ENCODE peak calls at places on chromosomes 5 and 9, in ten cellular contexts. One of them, this sample, is unnamed.

GRCh38 chr5:7877851-7878250 is 8.9 kb downstream of the MTRR start:
- DNase-seq in cardiac muscle cell: no peak
- DNase-seq in GM20000: no peak
- DNase-seq in thyroid gland: no peak
- DNase-seq in fibroblast of lung: peak
- DNase-seq in CD4-positive, alpha-beta T cell: no peak
- DNase-seq in Calu3: no peak
- DNase-seq in dorsolateral prefrontal cortex: no peak
- DNase-seq in HL-60: no peak
- DNase-seq in AG10803: no peak
- DNase-seq in this sample: no peak

GRCh38 chr9:129894106-129894823 is 59.0 kb downstream of the USP20 start:
- DNase-seq in cardiac muscle cell: no peak
- DNase-seq in GM20000: no peak
- DNase-seq in thyroid gland: peak
- DNase-seq in fibroblast of lung: no peak
- DNase-seq in CD4-positive, alpha-beta T cell: no peak
- DNase-seq in Calu3: no peak
- DNase-seq in dorsolateral prefrontal cortex: no peak
- DNase-seq in HL-60: no peak
- DNase-seq in AG10803: no peak
- DNase-seq in this sample: peak

GRCh38 chr5:174667526-174667925 is 56.9 kb upstream of the MSX2 start:
- DNase-seq in cardiac muscle cell: no peak
- DNase-seq in GM20000: no peak
- DNase-seq in thyroid gland: no peak
- DNase-seq in fibroblast of lung: no peak
- DNase-seq in CD4-positive, alpha-beta T cell: no peak
- DNase-seq in Calu3: no peak
- DNase-seq in dorsolateral prefrontal cortex: no peak
- DNase-seq in HL-60: no peak
- DNase-seq in AG10803: no peak
- DNase-seq in this sample: no peak

GRCh38 chr9:110152704-110153374 is 55.1 kb downstream of the C9orf152 start:
- DNase-seq in cardiac muscle cell: peak
- DNase-seq in GM20000: peak
- DNase-seq in thyroid gland: no peak
- DNase-seq in fibroblast of lung: peak
- DNase-seq in CD4-positive, alpha-beta T cell: no peak
- DNase-seq in Calu3: peak
- DNase-seq in dorsolateral prefrontal cortex: no peak
- DNase-seq in HL-60: peak
- DNase-seq in AG10803: peak
- DNase-seq in this sample: peak

GRCh38 chr5:125002727-125003598 is 256.5 kb upstream of the ZNF608 start:
- DNase-seq in cardiac muscle cell: no peak
- DNase-seq in GM20000: no peak
- DNase-seq in thyroid gland: no peak
- DNase-seq in fibroblast of lung: peak
- DNase-seq in CD4-positive, alpha-beta T cell: no peak
- DNase-seq in Calu3: no peak
- DNase-seq in dorsolateral prefrontal cortex: no peak
- DNase-seq in HL-60: no peak
- DNase-seq in AG10803: no peak
- DNase-seq in this sample: no peak

GRCh38 chr5:36523931-36524330 is 82.5 kb upstream of the SLC1A3 start:
- DNase-seq in cardiac muscle cell: no peak
- DNase-seq in GM20000: no peak
- DNase-seq in thyroid gland: no peak
- DNase-seq in fibroblast of lung: no peak
- DNase-seq in CD4-positive, alpha-beta T cell: no peak
- DNase-seq in Calu3: no peak
- DNase-seq in dorsolateral prefrontal cortex: no peak
- DNase-seq in HL-60: no peak
- DNase-seq in AG10803: no peak
- DNase-seq in this sample: no peak

GRCh38 chr5:171537463-171537862 is 118.0 kb downstream of the FGF18 start:
- DNase-seq in cardiac muscle cell: no peak
- DNase-seq in GM20000: no peak
- DNase-seq in thyroid gland: no peak
- DNase-seq in fibroblast of lung: peak
- DNase-seq in CD4-positive, alpha-beta T cell: no peak
- DNase-seq in Calu3: no peak
- DNase-seq in dorsolateral prefrontal cortex: no peak
- DNase-seq in HL-60: no peak
- DNase-seq in AG10803: peak
- DNase-seq in this sample: no peak

GRCh38 chr9:130199605-130200004 is 27.4 kb downstream of the NCS1 start:
- DNase-seq in cardiac muscle cell: no peak
- DNase-seq in GM20000: no peak
- DNase-seq in thyroid gland: peak
- DNase-seq in fibroblast of lung: peak
- DNase-seq in CD4-positive, alpha-beta T cell: no peak
- DNase-seq in Calu3: no peak
- DNase-seq in dorsolateral prefrontal cortex: no peak
- DNase-seq in HL-60: no peak
- DNase-seq in AG10803: peak
- DNase-seq in this sample: no peak

GRCh38 chr9:124371183-124371582 is 44.1 kb downstream of the PSMB7 start:
- DNase-seq in cardiac muscle cell: no peak
- DNase-seq in GM20000: no peak
- DNase-seq in thyroid gland: no peak
- DNase-seq in fibroblast of lung: peak
- DNase-seq in CD4-positive, alpha-beta T cell: no peak
- DNase-seq in Calu3: no peak
- DNase-seq in dorsolateral prefrontal cortex: no peak
- DNase-seq in HL-60: peak
- DNase-seq in AG10803: peak
- DNase-seq in this sample: no peak

GRCh38 chr9:21506910-21507795 is 25.0 kb upstream of the IFNE start:
- DNase-seq in cardiac muscle cell: no peak
- DNase-seq in GM20000: no peak
- DNase-seq in thyroid gland: no peak
- DNase-seq in fibroblast of lung: peak
- DNase-seq in CD4-positive, alpha-beta T cell: no peak
- DNase-seq in Calu3: peak
- DNase-seq in dorsolateral prefrontal cortex: no peak
- DNase-seq in HL-60: peak
- DNase-seq in AG10803: peak
- DNase-seq in this sample: no peak

GRCh38 chr9:137427454-137428310 is 4.5 kb downstream of the NOXA1 start:
- DNase-seq in cardiac muscle cell: no peak
- DNase-seq in GM20000: no peak
- DNase-seq in thyroid gland: no peak
- DNase-seq in fibroblast of lung: no peak
- DNase-seq in CD4-positive, alpha-beta T cell: no peak
- DNase-seq in Calu3: no peak
- DNase-seq in dorsolateral prefrontal cortex: no peak
- DNase-seq in HL-60: no peak
- DNase-seq in AG10803: no peak
- DNase-seq in this sample: no peak

GRCh38 chr9:71680189-71680983 is 87.9 kb downstream of the CEMIP2 start:
- DNase-seq in cardiac muscle cell: no peak
- DNase-seq in GM20000: no peak
- DNase-seq in thyroid gland: no peak
- DNase-seq in fibroblast of lung: peak
- DNase-seq in CD4-positive, alpha-beta T cell: no peak
- DNase-seq in Calu3: no peak
- DNase-seq in dorsolateral prefrontal cortex: no peak
- DNase-seq in HL-60: no peak
- DNase-seq in AG10803: peak
- DNase-seq in this sample: no peak

GRCh38 chr5:891837-892389 is 688 bp downstream of the BRD9 start:
- DNase-seq in cardiac muscle cell: peak
- DNase-seq in GM20000: peak
- DNase-seq in thyroid gland: peak
- DNase-seq in fibroblast of lung: peak
- DNase-seq in CD4-positive, alpha-beta T cell: no peak
- DNase-seq in Calu3: peak
- DNase-seq in dorsolateral prefrontal cortex: no peak
- DNase-seq in HL-60: peak
- DNase-seq in AG10803: peak
- DNase-seq in this sample: peak

GRCh38 chr9:33815781-33816180 is 1.2 kb upstream of the UBE2R2 start:
- DNase-seq in cardiac muscle cell: no peak
- DNase-seq in GM20000: no peak
- DNase-seq in thyroid gland: no peak
- DNase-seq in fibroblast of lung: no peak
- DNase-seq in CD4-positive, alpha-beta T cell: no peak
- DNase-seq in Calu3: no peak
- DNase-seq in dorsolateral prefrontal cortex: no peak
- DNase-seq in HL-60: no peak
- DNase-seq in AG10803: no peak
- DNase-seq in this sample: no peak

DNA sequence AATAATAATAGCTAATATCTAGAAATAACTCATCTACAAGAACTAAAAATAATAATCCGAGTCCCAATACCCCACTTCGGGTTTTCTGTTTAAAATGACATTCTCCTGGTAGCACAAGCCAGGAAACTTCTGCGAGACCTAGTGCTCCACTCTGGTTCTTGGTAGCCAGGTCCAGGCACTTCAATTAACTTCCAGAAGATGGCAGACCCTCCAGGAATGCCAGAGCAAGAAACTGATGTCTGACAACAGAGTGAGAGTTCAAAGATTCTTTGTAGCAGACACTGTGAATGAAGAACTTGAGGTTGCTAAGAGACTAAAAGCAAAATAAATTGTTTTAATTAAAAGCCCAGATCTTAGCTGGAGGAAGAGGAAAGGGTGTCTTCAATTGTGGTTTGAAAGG is 1963.3 kb upstream of the CDH9 start:
- DNase-seq in cardiac muscle cell: peak
- DNase-seq in GM20000: no peak
- DNase-seq in thyroid gland: no peak
- DNase-seq in fibroblast of lung: no peak
- DNase-seq in CD4-positive, alpha-beta T cell: no peak
- DNase-seq in Calu3: no peak
- DNase-seq in dorsolateral prefrontal cortex: no peak
- DNase-seq in HL-60: no peak
- DNase-seq in AG10803: no peak
- DNase-seq in this sample: no peak
- TF ChIP-seq CTCF in cardiac muscle cell: no peak
- TF ChIP-seq CTCF in GM20000: no peak
- TF ChIP-seq CTCF in thyroid gland: no peak
- TF ChIP-seq CTCF in fibroblast of lung: no peak
- TF ChIP-seq CTCF in CD4-positive, alpha-beta T cell: no peak
- TF ChIP-seq CTCF in Calu3: no peak
- TF ChIP-seq CTCF in dorsolateral prefrontal cortex: no peak
- TF ChIP-seq CTCF in HL-60: no peak
- TF ChIP-seq CTCF in AG10803: no peak
- TF ChIP-seq CTCF in this sample: no peak

DNA sequence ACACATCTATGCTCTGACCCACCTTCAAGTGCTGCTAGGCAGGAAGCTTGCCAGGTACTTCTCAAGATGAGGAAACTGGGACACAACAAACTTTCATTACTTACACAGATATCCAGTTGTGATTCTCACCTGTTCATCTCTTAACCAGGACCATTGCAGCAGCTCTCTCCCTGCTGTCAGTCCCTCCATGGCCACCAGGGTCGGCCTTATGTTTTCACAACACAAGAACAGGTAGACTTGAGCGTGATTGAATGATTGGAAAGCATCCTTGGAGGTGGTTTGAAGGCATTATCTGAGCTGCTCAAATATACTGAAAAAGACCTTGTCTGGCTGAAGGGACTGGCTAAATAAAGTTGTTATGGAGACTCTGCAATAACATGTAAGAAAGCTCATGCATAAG is 94.4 kb downstream of the MTREX start:
- DNase-seq in cardiac muscle cell: no peak
- DNase-seq in GM20000: no peak
- DNase-seq in thyroid gland: no peak
- DNase-seq in fibroblast of lung: no peak
- DNase-seq in CD4-positive, alpha-beta T cell: no peak
- DNase-seq in Calu3: peak
- DNase-seq in dorsolateral prefrontal cortex: no peak
- DNase-seq in HL-60: no peak
- DNase-seq in AG10803: no peak
- DNase-seq in this sample: peak
- TF ChIP-seq CTCF in cardiac muscle cell: no peak
- TF ChIP-seq CTCF in GM20000: no peak
- TF ChIP-seq CTCF in thyroid gland: no peak
- TF ChIP-seq CTCF in fibroblast of lung: peak
- TF ChIP-seq CTCF in CD4-positive, alpha-beta T cell: no peak
- TF ChIP-seq CTCF in Calu3: no peak
- TF ChIP-seq CTCF in dorsolateral prefrontal cortex: no peak
- TF ChIP-seq CTCF in HL-60: no peak
- TF ChIP-seq CTCF in AG10803: no peak
- TF ChIP-seq CTCF in this sample: peak

GRCh38 chr9:133188006-133188842 is 20.8 kb downstream of the OBP2B start:
- DNase-seq in cardiac muscle cell: peak
- DNase-seq in GM20000: peak
- DNase-seq in thyroid gland: peak
- DNase-seq in fibroblast of lung: no peak
- DNase-seq in CD4-positive, alpha-beta T cell: no peak
- DNase-seq in Calu3: peak
- DNase-seq in dorsolateral prefrontal cortex: peak
- DNase-seq in HL-60: peak
- DNase-seq in AG10803: no peak
- DNase-seq in this sample: peak

GRCh38 chr9:133182151-133182550 is 18.4 kb upstream of the GBGT1 start:
- DNase-seq in cardiac muscle cell: no peak
- DNase-seq in GM20000: no peak
- DNase-seq in thyroid gland: no peak
- DNase-seq in fibroblast of lung: no peak
- DNase-seq in CD4-positive, alpha-beta T cell: no peak
- DNase-seq in Calu3: no peak
- DNase-seq in dorsolateral prefrontal cortex: peak
- DNase-seq in HL-60: no peak
- DNase-seq in AG10803: no peak
- DNase-seq in this sample: no peak

GRCh38 chr9:133186736-133187135 is 22.3 kb downstream of the OBP2B start:
- DNase-seq in cardiac muscle cell: no peak
- DNase-seq in GM20000: no peak
- DNase-seq in thyroid gland: no peak
- DNase-seq in fibroblast of lung: no peak
- DNase-seq in CD4-positive, alpha-beta T cell: no peak
- DNase-seq in Calu3: no peak
- DNase-seq in dorsolateral prefrontal cortex: peak
- DNase-seq in HL-60: no peak
- DNase-seq in AG10803: no peak
- DNase-seq in this sample: no peak

GRCh38 chr9:133187561-133188005 is 21.5 kb downstream of the OBP2B start:
- DNase-seq in cardiac muscle cell: no peak
- DNase-seq in GM20000: no peak
- DNase-seq in thyroid gland: peak
- DNase-seq in fibroblast of lung: no peak
- DNase-seq in CD4-positive, alpha-beta T cell: no peak
- DNase-seq in Calu3: no peak
- DNase-seq in dorsolateral prefrontal cortex: peak
- DNase-seq in HL-60: no peak
- DNase-seq in AG10803: no peak
- DNase-seq in this sample: no peak

GRCh38 chr9:133184971-133185370 is 21.3 kb upstream of the GBGT1 start:
- DNase-seq in cardiac muscle cell: peak
- DNase-seq in GM20000: peak
- DNase-seq in thyroid gland: peak
- DNase-seq in fibroblast of lung: peak
- DNase-seq in CD4-positive, alpha-beta T cell: peak
- DNase-seq in Calu3: peak
- DNase-seq in dorsolateral prefrontal cortex: peak
- DNase-seq in HL-60: peak
- DNase-seq in AG10803: peak
- DNase-seq in this sample: peak
- TF ChIP-seq CTCF in cardiac muscle cell: peak
- TF ChIP-seq CTCF in GM20000: peak
- TF ChIP-seq CTCF in thyroid gland: peak
- TF ChIP-seq CTCF in fibroblast of lung: peak
- TF ChIP-seq CTCF in CD4-positive, alpha-beta T cell: peak
- TF ChIP-seq CTCF in Calu3: peak
- TF ChIP-seq CTCF in dorsolateral prefrontal cortex: peak
- TF ChIP-seq CTCF in HL-60: peak
- TF ChIP-seq CTCF in AG10803: peak
- TF ChIP-seq CTCF in this sample: peak

GRCh38 chr5:179241175-179241574 is 104.1 kb downstream of the ADAMTS2 start:
- DNase-seq in cardiac muscle cell: no peak
- DNase-seq in GM20000: no peak
- DNase-seq in thyroid gland: no peak
- DNase-seq in fibroblast of lung: no peak
- DNase-seq in CD4-positive, alpha-beta T cell: no peak
- DNase-seq in Calu3: no peak
- DNase-seq in dorsolateral prefrontal cortex: no peak
- DNase-seq in HL-60: no peak
- DNase-seq in AG10803: peak
- DNase-seq in this sample: no peak
- TF ChIP-seq CTCF in cardiac muscle cell: no peak
- TF ChIP-seq CTCF in GM20000: no peak
- TF ChIP-seq CTCF in thyroid gland: no peak
- TF ChIP-seq CTCF in fibroblast of lung: no peak
- TF ChIP-seq CTCF in CD4-positive, alpha-beta T cell: no peak
- TF ChIP-seq CTCF in Calu3: no peak
- TF ChIP-seq CTCF in dorsolateral prefrontal cortex: no peak
- TF ChIP-seq CTCF in HL-60: no peak
- TF ChIP-seq CTCF in AG10803: no peak
- TF ChIP-seq CTCF in this sample: no peak